ENCODE peak calls at places on chromosomes 11 and 22, in ten cellular contexts. Y is HepG2, A is transverse colon, Q is HCT116, T is SK-N-MC, I is stomach, F is suprapubic skin, L is spleen, X is Panc1, B is prostate gland. Z is an unnamed sample. For H3K36me3, the result is how much of the 10 kb centered on the place peaks cover.

GRCh38 chr11:59173080-59173963 is 1.4 kb downstream of the DTX4 start:
- DNase-seq in Y (peak), A (peak), Q (no peak), T (no peak), I (peak), F (peak), L (peak), X (no peak), B (no peak), Z (peak)

GRCh38 chr11:69240332-69241074 is 53.5 kb upstream of the MYEOV start:
- DNase-seq in Y (no peak), A (peak), Q (peak), T (no peak), I (peak), F (no peak), L (no peak), X (no peak), B (peak), Z (peak)

GRCh38 chr22:38727530-38728451 is 22.0 kb downstream of the GTPBP1 start:
- DNase-seq in Y (no peak), A (no peak), Q (no peak), T (no peak), I (no peak), F (no peak), L (peak), X (no peak), B (no peak), Z (no peak)

GRCh38 chr22:22753526-22754267 is 109.3 kb downstream of the GGTLC2 start:
- DNase-seq in Y (peak), A (peak), Q (peak), T (no peak), I (peak), F (no peak), L (peak), X (no peak), B (peak), Z (peak)

GRCh38 chr22:44384563-44384940 is 71.8 kb upstream of the SHISAL1 start:
- DNase-seq in Y (no peak), A (no peak), Q (no peak), T (no peak), I (no peak), F (no peak), L (peak), X (no peak), B (no peak), Z (no peak)

GRCh38 chr11:63499874-63500273 is 6.0 kb upstream of the LGALS12 start:
- DNase-seq in Y (no peak), A (no peak), Q (no peak), T (no peak), I (no peak), F (no peak), L (no peak), X (no peak), B (no peak), Z (no peak)

GRCh38 chr11:120052196-120052775 is 85.6 kb downstream of the TRIM29 start:
- DNase-seq in Y (no peak), A (no peak), Q (no peak), T (no peak), I (no peak), F (no peak), L (no peak), X (no peak), B (no peak), Z (no peak)

GRCh38 chr11:47186076-47186936 is at the start of gene PACSIN3:
- DNase-seq in Y (peak), A (peak), Q (no peak), T (no peak), I (peak), F (no peak), L (peak), X (no peak), B (no peak), Z (no peak)

GRCh38 chr11:94675239-94675638 is 92.9 kb upstream of the AMOTL1 start:
- DNase-seq in Y (no peak), A (no peak), Q (no peak), T (no peak), I (no peak), F (no peak), L (no peak), X (no peak), B (no peak), Z (no peak)

GRCh38 chr11:1179641-1180040 is 21.9 kb downstream of the MUC5AC start:
- DNase-seq in Y (no peak), A (no peak), Q (no peak), T (no peak), I (no peak), F (no peak), L (no peak), X (no peak), B (no peak), Z (no peak)

GRCh38 chr11:35617687-35618496 is at the start of gene FJX1:
- DNase-seq in Y (peak), A (peak), Q (no peak), T (no peak), I (no peak), F (no peak), L (peak), X (no peak), B (peak), Z (peak)
- H3K27ac ChIP-seq in Y (no peak), A (peak), Q (peak), T (no peak), I (peak), F (peak), L (peak), X (peak), B (peak), Z (peak)

DNA sequence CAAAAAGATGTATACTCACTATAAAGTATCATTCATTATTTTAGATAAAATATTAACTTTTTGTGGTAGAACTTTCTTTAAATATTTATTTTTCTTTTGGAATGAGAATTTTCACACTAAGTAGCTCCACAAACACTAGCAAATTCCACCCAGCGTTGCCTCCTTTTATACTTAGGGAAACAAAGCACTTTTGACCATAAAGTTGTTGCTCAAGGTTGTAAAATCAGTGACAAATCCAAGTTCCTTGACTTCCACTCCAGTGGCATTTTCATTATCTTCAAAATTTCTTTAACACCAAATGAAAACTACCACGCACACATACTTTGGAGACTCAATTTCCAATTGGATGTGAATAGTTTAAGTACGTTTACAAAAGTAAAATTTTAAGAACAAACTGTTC is 431.2 kb downstream of the DLG2 start:
- DNase-seq in Y (no peak), A (no peak), Q (no peak), T (no peak), I (no peak), F (no peak), L (no peak), X (no peak), B (no peak), Z (no peak)
- TF ChIP-seq POLR2AphosphoS5 in Y (no peak), A (no peak), Q (no peak), T (no peak), I (no peak), F (no peak), L (no peak), X (no peak), B (no peak), Z (no peak)

GRCh38 chr22:50419116-50419515 is 55.7 kb downstream of the SBF1 start:
- DNase-seq in Y (no peak), A (no peak), Q (no peak), T (no peak), I (no peak), F (no peak), L (no peak), X (no peak), B (no peak), Z (no peak)

GRCh38 chr22:50415426-50415825 is 59.4 kb downstream of the SBF1 start:
- DNase-seq in Y (no peak), A (no peak), Q (no peak), T (no peak), I (no peak), F (no peak), L (no peak), X (no peak), B (no peak), Z (no peak)

GRCh38 chr22:50418624-50419023 is 56.2 kb downstream of the SBF1 start:
- DNase-seq in Y (no peak), A (no peak), Q (no peak), T (no peak), I (no peak), F (no peak), L (no peak), X (no peak), B (no peak), Z (no peak)

GRCh38 chr22:50416996-50417395 is 57.8 kb downstream of the SBF1 start:
- DNase-seq in Y (no peak), A (no peak), Q (no peak), T (no peak), I (no peak), F (no peak), L (no peak), X (no peak), B (no peak), Z (no peak)

GRCh38 chr22:50417544-50417943 is 57.3 kb downstream of the SBF1 start:
- DNase-seq in Y (no peak), A (no peak), Q (no peak), T (no peak), I (no peak), F (no peak), L (no peak), X (no peak), B (no peak), Z (no peak)
- H3K36me3 ChIP-seq in Y (half or more), A (under half), Q (half or more), T (half or more), I (half or more), F (half or more), L (half or more), X (under half), B (under half), Z (under half)

GRCh38 chr11:74673956-74674355 is 57.3 kb downstream of the CHRDL2 start:
- DNase-seq in Y (no peak), A (no peak), Q (no peak), T (no peak), I (no peak), F (no peak), L (peak), X (no peak), B (no peak), Z (no peak)
- H3K27ac ChIP-seq in Y (no peak), A (peak), Q (no peak), T (no peak), I (peak), F (no peak), L (no peak), X (no peak), B (no peak), Z (peak)